ENCODE peak calls at places on chromosomes 1 and 21, in five cellular contexts. J is ovary, Y is tibial nerve, I is body of pancreas, R is A549. C is an unnamed sample.
A peak's percentile ranks its signal among the peaks of the same experiment; 100 is the strongest.

GRCh38 chr1:53559854-53560571 is 100.8 kb downstream of the DMRTB1 start:
- DNase-seq in J (no peak), Y (no peak), I (no peak), R (no peak), C (no peak)

GRCh38 chr1:9302745-9303524 is 10.2 kb downstream of the SPSB1 start:
- DNase-seq in J (peak; percentile 22), Y (peak; percentile 28), I (no peak), R (no peak), C (no peak)

GRCh38 chr21:16279658-16280581 is 550.1 kb downstream of the USP25 start:
- DNase-seq in J (peak; percentile 56), Y (no peak), I (peak; percentile 9), R (no peak), C (peak; percentile 18)

GRCh38 chr1:29984107-29984506 is 739.3 kb downstream of the MATN1 start:
- DNase-seq in J (no peak), Y (no peak), I (no peak), R (no peak), C (no peak)

GRCh38 chr1:225253784-225254183 is 174.1 kb downstream of the LBR start:
- DNase-seq in J (no peak), Y (no peak), I (no peak), R (no peak), C (no peak)

GRCh38 chr1:114316204-114316603 is 162.5 kb upstream of the SYT6 start:
- DNase-seq in J (no peak), Y (no peak), I (no peak), R (no peak), C (no peak)

GRCh38 chr1:121519042-121519755 is 334.4 kb downstream of the SRGAP2C start:
- DNase-seq in J (no peak), Y (no peak), I (peak; percentile 57), R (peak; percentile 40), C (peak; percentile 89)

GRCh38 chr1:180143359-180143758 is 11.3 kb upstream of the QSOX1 start:
- DNase-seq in J (no peak), Y (no peak), I (no peak), R (no peak), C (no peak)

GRCh38 chr1:91803847-91804545 is 82.0 kb downstream of the TGFBR3 start:
- DNase-seq in J (no peak), Y (no peak), I (no peak), R (no peak), C (no peak)

GRCh38 chr1:219659005-219659632 is 46.2 kb upstream of the ZC3H11B start:
- DNase-seq in J (no peak), Y (no peak), I (no peak), R (no peak), C (no peak)

GRCh38 chr1:6889875-6890480 is 104.7 kb downstream of the CAMTA1 start:
- DNase-seq in J (peak; percentile 39), Y (no peak), I (peak; percentile 77), R (peak; percentile 14), C (no peak)

GRCh38 chr1:229620876-229621275 is 5.0 kb downstream of the TAF5L start:
- DNase-seq in J (no peak), Y (no peak), I (no peak), R (no peak), C (no peak)

GRCh38 chr21:16086121-16086520 is 356.3 kb downstream of the USP25 start:
- DNase-seq in J (no peak), Y (no peak), I (no peak), R (no peak), C (no peak)

GRCh38 chr1:170593173-170593572 is 61.2 kb downstream of the GORAB start:
- DNase-seq in J (no peak), Y (no peak), I (no peak), R (no peak), C (no peak)

GRCh38 chr1:232722626-232723025 is 82.6 kb upstream of the MAP10 start:
- DNase-seq in J (no peak), Y (no peak), I (no peak), R (no peak), C (no peak)

GRCh38 chr1:202579806-202580205 is 130.4 kb downstream of the SYT2 start:
- DNase-seq in J (no peak), Y (no peak), I (no peak), R (no peak), C (no peak)

DNA sequence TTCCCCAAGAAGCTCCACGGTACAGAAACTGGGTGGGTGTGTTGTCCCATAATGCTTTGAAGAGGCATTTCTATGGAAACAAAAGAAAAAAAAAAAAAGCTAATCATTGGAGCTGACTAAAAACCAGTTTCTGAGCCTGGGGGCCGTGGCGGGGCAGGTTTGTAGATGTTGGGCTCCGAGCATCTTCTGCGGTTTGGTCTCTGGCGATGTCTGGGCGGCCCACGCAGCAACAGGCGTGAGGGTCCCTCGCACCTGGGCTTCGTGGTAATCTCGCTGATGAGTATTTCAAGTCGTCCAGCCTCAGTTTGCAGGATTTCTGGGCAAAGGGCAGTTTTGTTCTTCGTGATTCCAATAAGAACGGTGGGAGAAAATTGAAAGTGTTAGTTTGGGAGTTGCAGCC is 6.8 kb downstream of the TP73 start:
- DNase-seq in J (no peak), Y (no peak), I (no peak), R (no peak), C (peak; percentile 9)
- H3K27ac ChIP-seq in J (no peak overlapping the region), Y (no peak overlapping the region), I (no peak overlapping the region), R (no peak overlapping the region), C (no peak overlapping the region)

GRCh38 chr1:2545754-2546514 is 10.2 kb upstream of the TNFRSF14 start:
- DNase-seq in J (peak; percentile 58), Y (peak; percentile 78), I (peak; percentile 95), R (peak; percentile 88), C (peak; percentile 94)
- TF ChIP-seq POLR2A in J (no peak), Y (no peak), I (no peak), R (peak; percentile 88), C (peak; percentile 84)

GRCh38 chr1:234396871-234397270 is 23.6 kb downstream of the COA6 start:
- DNase-seq in J (no peak), Y (no peak), I (no peak), R (no peak), C (no peak)
- H3K4me3 ChIP-seq in J (no peak overlapping the region), Y (no peak overlapping the region), I (no peak overlapping the region), R (no peak overlapping the region), C (no peak overlapping the region)

GRCh38 chr1:234823191-234824176 is 213.5 kb upstream of the IRF2BP2 start:
- DNase-seq in J (no peak), Y (no peak), I (no peak), R (no peak), C (no peak)
- H3K27ac ChIP-seq in J (no peak overlapping the region), Y (no peak overlapping the region), I (no peak overlapping the region), R (no peak overlapping the region), C (no peak overlapping the region)

DNA sequence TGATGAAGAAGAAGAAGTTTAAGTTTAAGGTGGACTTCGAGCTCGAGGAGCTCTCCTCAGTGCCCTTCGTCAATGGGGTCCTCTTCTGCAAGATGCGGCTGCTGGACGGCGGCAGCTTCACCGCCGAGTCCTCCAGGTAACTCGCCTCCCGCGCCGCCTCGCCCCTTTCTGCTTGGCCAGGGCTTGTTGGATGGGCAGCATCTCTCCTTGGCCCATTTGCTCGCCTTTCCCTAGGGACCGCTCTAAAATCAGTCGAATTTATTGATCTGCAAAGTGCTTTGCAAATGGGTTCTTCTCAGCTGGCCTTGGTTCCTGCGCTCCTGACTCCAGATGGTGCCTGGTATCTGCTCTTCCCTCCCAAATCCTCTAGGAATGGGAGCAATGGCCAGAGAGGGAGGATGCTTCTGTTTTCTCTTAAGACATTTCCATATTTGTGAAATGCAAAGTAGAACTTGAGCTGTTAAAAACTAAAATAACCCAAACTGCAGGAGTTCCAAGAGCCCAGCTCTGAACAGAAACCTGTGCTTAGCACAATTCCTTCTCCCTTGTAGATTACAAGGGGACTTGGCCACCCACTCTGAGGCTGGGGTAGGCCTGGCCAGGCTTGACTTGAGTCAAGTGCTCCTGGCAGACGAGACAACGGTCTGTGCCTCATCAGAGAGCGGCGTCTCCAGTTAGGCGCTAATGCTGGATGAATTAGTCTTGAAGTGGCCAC is 687 bp downstream of the EEIG2 start:
- DNase-seq in J (peak; percentile 22), Y (peak; percentile 23), I (peak; percentile 49), R (no peak), C (peak; percentile 56)
- TF ChIP-seq POLR2A in J (no peak), Y (peak; percentile 16), I (no peak), R (peak; percentile 70), C (peak; percentile 25)

DNA sequence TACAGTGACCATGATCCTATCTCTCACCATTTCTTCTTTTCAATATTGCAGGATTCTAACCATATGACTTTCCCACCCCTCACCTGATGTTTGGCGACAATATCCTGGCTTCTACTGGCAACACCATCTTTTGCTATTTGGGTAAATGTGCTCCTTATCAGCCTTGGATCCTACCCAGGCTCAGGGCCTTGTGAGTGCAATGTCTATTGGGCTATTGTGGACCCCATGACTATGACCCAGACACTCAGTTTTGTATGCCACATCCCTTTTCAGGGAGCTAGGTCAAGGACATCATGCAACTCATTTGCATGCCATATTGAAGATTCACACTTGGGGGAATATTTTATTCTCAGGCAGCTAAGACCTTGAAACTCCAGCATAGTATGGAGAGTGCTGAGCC is 67.9 kb downstream of the DDR2 start:
- DNase-seq in J (no peak), Y (no peak), I (no peak), R (no peak), C (no peak)
- H3K4me3 ChIP-seq in J (no peak overlapping the region), Y (no peak overlapping the region), I (no peak overlapping the region), R (no peak overlapping the region), C (no peak overlapping the region)

DNA sequence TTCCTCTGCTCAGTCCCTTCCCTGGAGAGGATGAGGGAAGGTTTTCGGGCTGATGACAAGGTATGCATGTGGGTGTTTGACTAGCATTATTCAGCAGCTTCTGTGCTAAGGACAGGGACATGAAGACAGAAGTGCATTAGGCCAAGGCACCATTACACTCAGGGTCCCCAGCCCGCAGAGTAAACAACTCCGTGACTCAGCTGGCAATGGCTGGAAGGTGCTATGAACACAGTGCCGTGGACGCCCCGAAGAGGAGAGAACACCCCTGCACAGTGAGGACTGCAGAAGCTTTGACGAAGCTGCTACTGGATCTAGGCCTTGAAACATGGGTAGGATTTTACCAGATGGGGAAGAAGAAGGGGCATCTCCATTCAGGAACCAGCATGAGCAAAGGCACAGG is 13.7 kb upstream of the EPS8L3 start:
- DNase-seq in J (peak; percentile 16), Y (no peak), I (no peak), R (no peak), C (peak; percentile 33)
- H3K27ac ChIP-seq in J (no peak overlapping the region), Y (peak overlapping the region; percentile 68), I (no peak overlapping the region), R (peak overlapping the region; percentile 78), C (no peak overlapping the region)

GRCh38 chr1:179061360-179062282 is 20.2 kb upstream of the TOR3A start:
- DNase-seq in J (no peak), Y (no peak), I (no peak), R (no peak), C (no peak)

GRCh38 chr1:179053486-179053885 is 27.8 kb downstream of the FAM20B start:
- DNase-seq in J (no peak), Y (no peak), I (no peak), R (no peak), C (no peak)

GRCh38 chr1:179058343-179059184 is 23.3 kb upstream of the TOR3A start:
- DNase-seq in J (no peak), Y (no peak), I (no peak), R (no peak), C (no peak)

GRCh38 chr1:179055930-179056329 is 25.9 kb upstream of the TOR3A start:
- DNase-seq in J (no peak), Y (no peak), I (no peak), R (no peak), C (no peak)

GRCh38 chr1:179059185-179059483 is 22.7 kb upstream of the TOR3A start:
- DNase-seq in J (no peak), Y (no peak), I (no peak), R (no peak), C (no peak)
- TF ChIP-seq POLR2A in J (no peak), Y (no peak), I (no peak), R (no peak), C (no peak)

C was measured in right lobe of liver.